ENCODE peak calls at places on chromosomes 16 and 17, in six cellular contexts. R is cerebellar nuclear complex, X is RPMI7951, H is left cardiac atrium, P is NCI-H1105 treated with DMSO at 0.1 percent for 48 hours, O is H54. Q is an unnamed sample.

GRCh38 chr17:21039839-21040575 is 2.8 kb downstream of the USP22 start:
- DNase-seq in P (peak), R (no peak), X (peak), O (peak), H (no peak), Q (peak)

GRCh38 chr17:17849147-17849820 is 12.5 kb upstream of the SREBF1 start:
- DNase-seq in O (no peak), P (no peak), X (peak), R (no peak), H (peak), Q (peak)

GRCh38 chr16:30694926-30695678 is 3.9 kb upstream of the SRCAP start:
- DNase-seq in O (no peak), H (no peak), R (no peak), P (no peak), X (no peak), Q (no peak)

GRCh38 chr17:50837286-50837979 is 2.0 kb downstream of the WFIKKN2 start:
- DNase-seq in P (no peak), R (no peak), O (no peak), X (no peak), H (no peak), Q (no peak)

GRCh38 chr16:15517743-15518142 is 83.4 kb downstream of the BMERB1 start:
- DNase-seq in H (no peak), X (no peak), O (no peak), P (no peak), R (no peak), Q (no peak)

GRCh38 chr16:58494981-58495860 is 4.7 kb upstream of the NDRG4 start:
- DNase-seq in P (peak), H (peak), X (peak), O (peak), R (peak), Q (peak)

GRCh38 chr17:75666959-75667790 is at the start of the genes RECQL5 and SAP30BP:
- DNase-seq in H (peak), R (peak), X (peak), O (peak), P (peak), Q (peak)

GRCh38 chr16:73725147-73725546 is 571.5 kb upstream of the PSMD7 start:
- DNase-seq in H (no peak), O (no peak), P (no peak), X (no peak), R (no peak), Q (no peak)

GRCh38 chr16:85400305-85401205 is 212.6 kb upstream of the GSE1 start:
- DNase-seq in H (peak), P (no peak), O (no peak), R (no peak), X (no peak), Q (no peak)

GRCh38 chr17:45104029-45104428 is 28.3 kb downstream of the PLCD3 start:
- DNase-seq in X (no peak), H (no peak), P (no peak), R (no peak), O (no peak), Q (no peak)

GRCh38 chr17:27893834-27894503 is 804 bp upstream of the LYRM9 start:
- DNase-seq in P (no peak), O (no peak), R (no peak), H (no peak), X (no peak), Q (no peak)

GRCh38 chr16:66205287-66206167 is 161.0 kb upstream of the CDH5 start:
- DNase-seq in H (no peak), R (no peak), X (no peak), O (no peak), P (peak), Q (no peak)

GRCh38 chr17:69179227-69179952 is 37.7 kb upstream of the ABCA6 start:
- DNase-seq in R (no peak), O (no peak), H (no peak), P (no peak), X (peak), Q (no peak)

GRCh38 chr17:16415031-16415924 is at the start of gene TRPV2:
- DNase-seq in H (peak), O (no peak), R (no peak), X (peak), P (no peak), Q (no peak)

GRCh38 chr16:65576631-65577030 is 454.8 kb upstream of the CDH11 start:
- DNase-seq in H (no peak), O (no peak), X (peak), R (no peak), P (no peak), Q (no peak)